ENCODE peak calls at places on chromosomes 2 and 18, in five cellular contexts. J is stomach, R is A549, N is adrenal gland, E is upper lobe of left lung. L is an unnamed sample.
A peak's percentile ranks its signal among the peaks of the same experiment; 100 is the strongest.

GRCh38 chr2:219010162-219010756 is 17.0 kb upstream of the CRYBA2 start:
- DNase-seq in E (no peak), R (peak; percentile 56), J (no peak), N (no peak), L (peak; percentile 42)

GRCh38 chr2:84170979-84171378 is 288.1 kb downstream of the SUCLG1 start:
- DNase-seq in R (no peak), E (no peak), J (no peak), N (no peak), L (no peak)

GRCh38 chr18:47775961-47776360 is 154.5 kb downstream of the SMAD2 start:
- DNase-seq in N (no peak), E (no peak), R (peak; percentile 47), J (no peak), L (peak; percentile 60)

GRCh38 chr2:233700028-233700635 is 7.4 kb downstream of the UGT1A6 start:
- DNase-seq in J (peak; percentile 74), R (peak; percentile 98), N (peak; percentile 25), E (no peak), L (peak; percentile 75)

GRCh38 chr2:158507141-158507540 is 50.4 kb downstream of the PKP4 start:
- DNase-seq in J (no peak), E (no peak), N (no peak), R (no peak), L (no peak)

GRCh38 chr18:49510393-49511115 is 23.5 kb upstream of the C18orf32 start:
- DNase-seq in J (peak; percentile 38), N (peak; percentile 35), R (peak; percentile 54), E (no peak), L (peak; percentile 62)

GRCh38 chr18:75128911-75129716 is 79.8 kb downstream of the PTGR3 start:
- DNase-seq in E (no peak), J (no peak), R (no peak), N (no peak), L (no peak)

GRCh38 chr2:216535454-216535995 is 36.9 kb downstream of the RPL37A start:
- DNase-seq in N (no peak), R (peak; percentile 11), J (no peak), E (no peak), L (peak; percentile 70)

GRCh38 chr18:21194871-21195771 is 46.9 kb upstream of the GREB1L start:
- DNase-seq in E (no peak), N (no peak), R (peak; percentile 29), J (no peak), L (no peak)

GRCh38 chr2:47002480-47003381 is 87.1 kb upstream of the MCFD2 start:
- DNase-seq in N (no peak), R (no peak), E (no peak), J (no peak), L (peak; percentile 70)

GRCh38 chr2:109341904-109342303 is 212.9 kb downstream of the SH3RF3 start:
- DNase-seq in N (no peak), R (no peak), E (no peak), J (no peak), L (no peak)

GRCh38 chr18:10100236-10100635 is 186.4 kb downstream of the VAPA start:
- DNase-seq in E (no peak), J (no peak), N (no peak), R (no peak), L (no peak)

GRCh38 chr2:102796337-102796736 is 34.5 kb downstream of the TMEM182 start:
- DNase-seq in J (no peak), N (no peak), E (no peak), R (no peak), L (no peak)

GRCh38 chr2:44443510-44443909 is 81.8 kb downstream of the CAMKMT start:
- DNase-seq in R (no peak), J (no peak), E (no peak), N (no peak), L (no peak)

GRCh38 chr2:75199428-75200011 is at the start of gene TACR1:
- DNase-seq in R (peak; percentile 86), J (peak; percentile 61), N (peak; percentile 60), E (peak; percentile 89), L (peak; percentile 50)

GRCh38 chr2:42040643-42041277 is 7.1 kb upstream of the PKDCC start:
- DNase-seq in J (no peak), E (no peak), R (no peak), N (no peak), L (no peak)

GRCh38 chr2:238786379-238786778 is 61.5 kb upstream of the TWIST2 start:
- DNase-seq in J (no peak), N (no peak), R (no peak), E (no peak), L (no peak)

GRCh38 chr18:79781331-79781941 is 16.3 kb upstream of the KCNG2 start:
- DNase-seq in R (no peak), J (peak; percentile 57), E (no peak), N (no peak), L (no peak)

GRCh38 chr2:18901255-18901654 is 311.9 kb upstream of the NT5C1B start:
- DNase-seq in J (no peak), N (no peak), R (no peak), E (no peak), L (no peak)

GRCh38 chr2:157475722-157476390 is 32.0 kb upstream of the CYTIP start:
- DNase-seq in J (no peak), R (no peak), E (no peak), N (no peak), L (no peak)

GRCh38 chr2:46067501-46068292 is 229.5 kb upstream of the EPAS1 start:
- DNase-seq in N (no peak), J (no peak), R (peak; percentile 91), E (no peak), L (no peak)

GRCh38 chr2:198127627-198128026 is 323.2 kb downstream of the PLCL1 start:
- DNase-seq in E (no peak), N (peak; percentile 42), R (peak; percentile 67), J (no peak), L (peak; percentile 12)

GRCh38 chr2:169683054-169683424 is 11.2 kb downstream of the CFAP210 start:
- DNase-seq in J (no peak), R (no peak), E (no peak), N (no peak), L (no peak)

GRCh38 chr2:134258684-134259408 is 5.0 kb downstream of the MGAT5 start:
- DNase-seq in N (no peak), R (no peak), E (peak; percentile 13), J (no peak), L (no peak)

GRCh38 chr18:24083550-24083949 is 55.3 kb upstream of the CABYR start:
- DNase-seq in J (no peak), E (no peak), N (no peak), R (no peak), L (no peak)

GRCh38 chr2:170873035-170873692 is 55.9 kb upstream of the GORASP2 start:
- DNase-seq in E (peak; percentile 1), J (peak; percentile 76), N (peak; percentile 80), R (peak; percentile 71), L (peak; percentile 74)

GRCh38 chr2:235347691-235348090 is 146.2 kb upstream of the AGAP1 start:
- DNase-seq in E (no peak), J (no peak), R (peak; percentile 73), N (peak; percentile 57), L (no peak)

GRCh38 chr2:42562474-42563144 is 5.8 kb upstream of the MTA3 start:
- DNase-seq in R (no peak), N (no peak), E (no peak), J (peak; percentile 86), L (no peak)

GRCh38 chr2:173750332-173750731 is 214.8 kb downstream of the SP3 start:
- DNase-seq in R (no peak), E (no peak), N (no peak), J (no peak), L (peak; percentile 63)

GRCh38 chr2:150859162-150859561 is 371.7 kb upstream of the RND3 start:
- DNase-seq in N (no peak), E (no peak), R (no peak), J (no peak), L (no peak)

GRCh38 chr2:237626813-237627451 is 455 bp upstream of the LRRFIP1 start:
- DNase-seq in J (no peak), E (peak; percentile 86), N (peak; percentile 34), R (no peak), L (peak; percentile 35)

GRCh38 chr2:27717070-27717453 is 53.4 kb downstream of the SLC4A1AP start:
- DNase-seq in N (peak; percentile 18), E (no peak), J (no peak), R (peak; percentile 87), L (no peak)

GRCh38 chr2:27721335-27721734 is 50.2 kb upstream of the MRPL33 start:
- DNase-seq in R (peak; percentile 84), N (peak; percentile 55), J (peak; percentile 50), E (no peak), L (no peak)

GRCh38 chr2:27723372-27724144 is 48.0 kb upstream of the MRPL33 start:
- DNase-seq in N (peak; percentile 77), J (peak; percentile 79), E (no peak), R (peak; percentile 92), L (peak; percentile 71)

GRCh38 chr2:27721884-27722485 is 49.5 kb upstream of the MRPL33 start:
- DNase-seq in E (no peak), J (no peak), R (no peak), N (no peak), L (no peak)

GRCh38 chr2:27720004-27720551 is 51.4 kb upstream of the MRPL33 start:
- DNase-seq in E (no peak), N (peak; percentile 87), R (peak; percentile 97), J (peak; percentile 51), L (no peak)
- TF ChIP-seq POLR2A in E (no peak), N (no peak), R (no peak), J (no peak), L (no peak)

GRCh38 chr2:193502363-193503035 is 1307.8 kb upstream of the TMEFF2 start:
- DNase-seq in E (peak; percentile 74), N (no peak), J (no peak), R (no peak), L (peak; percentile 3)
- H3K4me3 ChIP-seq in E (no peak overlapping the region), N (no peak overlapping the region), J (no peak overlapping the region), R (no peak overlapping the region), L (no peak overlapping the region)

GRCh38 chr2:181411105-181411849 is 45.9 kb upstream of the ITGA4 start:
- DNase-seq in E (no peak), N (no peak), R (no peak), J (no peak), L (no peak)
- H3K4me1 ChIP-seq in E (peaks cover 4% of the 10 kb centered on the region), N (no peaks in the 10 kb centered on the region), R (no peaks in the 10 kb centered on the region), J (no peaks in the 10 kb centered on the region), L (no peaks in the 10 kb centered on the region)

DNA sequence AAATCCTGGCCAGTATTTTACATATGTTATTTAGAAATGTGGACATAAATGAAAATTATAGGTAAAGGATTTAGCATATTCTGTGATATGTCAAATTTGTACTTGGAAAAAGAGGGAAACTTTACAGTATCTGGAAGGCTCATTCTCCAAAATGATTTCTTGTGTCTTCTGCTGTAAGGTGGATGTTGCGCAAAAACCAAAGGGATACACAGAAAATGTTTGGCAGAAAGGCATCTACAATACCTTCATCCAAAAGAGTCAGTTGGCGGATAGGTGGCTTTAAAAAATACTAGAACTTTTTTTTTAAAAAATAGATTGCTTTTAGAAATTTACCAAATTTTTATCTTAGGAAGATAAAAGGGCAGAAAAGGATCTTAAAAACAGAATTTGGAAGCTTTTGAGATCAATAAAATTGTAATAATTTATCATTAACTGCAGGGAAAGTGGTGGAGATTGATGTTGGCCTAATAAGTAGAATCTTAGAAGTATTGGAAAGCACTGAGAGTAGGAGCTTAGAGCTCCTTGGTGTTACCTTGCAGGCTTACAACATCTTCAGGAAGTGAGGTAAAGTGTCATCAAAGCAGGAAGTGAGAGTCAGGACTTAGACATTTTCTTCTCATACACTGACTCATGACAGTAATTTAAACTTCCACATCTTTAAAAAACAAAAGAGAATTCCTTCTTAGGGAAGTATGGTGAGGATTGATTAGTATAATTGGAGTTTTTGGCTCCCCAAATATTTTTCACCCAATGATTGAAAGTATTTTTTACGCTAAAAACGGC is 2.1 kb downstream of the NABP1 start:
- DNase-seq in J (no peak), N (no peak), E (no peak), R (peak; percentile 75), L (no peak)
- TF ChIP-seq POLR2A in J (no peak), N (no peak), E (no peak), R (no peak), L (no peak)

L was measured in thyroid gland.